ENCODE peak calls at places on chromosomes 6 and 20, in four cellular contexts. Z, J, I and R are unnamed samples.

GRCh38 chr6:122696853-122697252 is 82.7 kb upstream of the FABP7 start:
- DNase-seq in Z (no peak), J (no peak), I (no peak), R (no peak)

GRCh38 chr6:57221191-57221935 is 744 bp downstream of the RAB23 start:
- DNase-seq in Z (peak), J (peak), I (peak), R (peak)

GRCh38 chr6:135568366-135568765 is 70.8 kb upstream of the AHI1 start:
- DNase-seq in Z (no peak), J (peak), I (peak), R (peak)

GRCh38 chr6:134420638-134421181 is 102.8 kb upstream of the SGK1 start:
- DNase-seq in Z (no peak), J (no peak), I (peak), R (no peak)

GRCh38 chr6:147509900-147510299 is 1.4 kb downstream of the SAMD5 start:
- DNase-seq in Z (no peak), J (no peak), I (peak), R (no peak)

GRCh38 chr6:113076116-113076515 is 729.0 kb downstream of the RFPL4B start:
- DNase-seq in Z (no peak), J (no peak), I (no peak), R (no peak)

GRCh38 chr6:144349690-144350132 is 64.6 kb downstream of the UTRN start:
- DNase-seq in Z (no peak), J (no peak), I (peak), R (no peak)

GRCh38 chr6:147941143-147941542 is 401.5 kb upstream of the SASH1 start:
- DNase-seq in Z (no peak), J (no peak), I (no peak), R (no peak)

GRCh38 chr6:130760006-130760405 is 67.2 kb upstream of the SMLR1 start:
- DNase-seq in Z (peak), J (no peak), I (peak), R (no peak)

GRCh38 chr6:47653706-47654105 is 44.7 kb upstream of the ADGRF4 start:
- DNase-seq in Z (no peak), J (no peak), I (no peak), R (no peak)

GRCh38 chr6:89792881-89793280 is 26.7 kb downstream of the MDN1 start:
- DNase-seq in Z (peak), J (no peak), I (peak), R (peak)

GRCh38 chr6:15522026-15522425 is 140.8 kb downstream of the DTNBP1 start:
- DNase-seq in Z (no peak), J (no peak), I (no peak), R (no peak)

GRCh38 chr20:48390981-48391380 is 436.8 kb downstream of the PREX1 start:
- DNase-seq in Z (no peak), J (no peak), I (no peak), R (no peak)

GRCh38 chr6:108068618-108069017 is 5.9 kb downstream of the OSTM1 start:
- DNase-seq in Z (no peak), J (no peak), I (no peak), R (no peak)

GRCh38 chr20:60040471-60041162 is 82.4 kb downstream of the CDH26 start:
- DNase-seq in Z (no peak), J (no peak), I (no peak), R (no peak)